ENCODE peak calls at places on chromosomes 13 and 19, in seven cellular contexts. One of them, this sample, is unnamed.

GRCh38 chr19:55406869-55407624 is 541 bp downstream of the UBE2S start:
- DNase-seq in fibroblast of lung: peak
- DNase-seq in nephron progenitor cell: no peak
- DNase-seq in progenitor cell of endocrine pancreas: no peak
- DNase-seq in dorsolateral prefrontal cortex: no peak
- DNase-seq in neural progenitor cell: peak
- DNase-seq in heart right ventricle: no peak
- DNase-seq in this sample: no peak

GRCh38 chr19:1089126-1089771 is 5.9 kb downstream of the POLR2E start:
- DNase-seq in fibroblast of lung: no peak
- DNase-seq in nephron progenitor cell: no peak
- DNase-seq in progenitor cell of endocrine pancreas: no peak
- DNase-seq in dorsolateral prefrontal cortex: no peak
- DNase-seq in neural progenitor cell: no peak
- DNase-seq in heart right ventricle: no peak
- DNase-seq in this sample: no peak

GRCh38 chr13:76832258-76832988 is 53.8 kb downstream of the KCTD12 start:
- DNase-seq in fibroblast of lung: no peak
- DNase-seq in nephron progenitor cell: no peak
- DNase-seq in progenitor cell of endocrine pancreas: no peak
- DNase-seq in dorsolateral prefrontal cortex: no peak
- DNase-seq in neural progenitor cell: no peak
- DNase-seq in heart right ventricle: no peak
- DNase-seq in this sample: no peak

GRCh38 chr19:50252111-50252886 is 48.9 kb downstream of the MYH14 start:
- DNase-seq in fibroblast of lung: peak
- DNase-seq in nephron progenitor cell: peak
- DNase-seq in progenitor cell of endocrine pancreas: no peak
- DNase-seq in dorsolateral prefrontal cortex: no peak
- DNase-seq in neural progenitor cell: peak
- DNase-seq in heart right ventricle: no peak
- DNase-seq in this sample: no peak

GRCh38 chr19:5046339-5047039 is 77.6 kb downstream of the KDM4B start:
- DNase-seq in fibroblast of lung: no peak
- DNase-seq in nephron progenitor cell: no peak
- DNase-seq in progenitor cell of endocrine pancreas: no peak
- DNase-seq in dorsolateral prefrontal cortex: peak
- DNase-seq in neural progenitor cell: no peak
- DNase-seq in heart right ventricle: no peak
- DNase-seq in this sample: no peak

GRCh38 chr13:27194895-27195764 is 23.5 kb upstream of the USP12 start:
- DNase-seq in fibroblast of lung: peak
- DNase-seq in nephron progenitor cell: no peak
- DNase-seq in progenitor cell of endocrine pancreas: no peak
- DNase-seq in dorsolateral prefrontal cortex: no peak
- DNase-seq in neural progenitor cell: peak
- DNase-seq in heart right ventricle: no peak
- DNase-seq in this sample: no peak

GRCh38 chr13:110319397-110319773 is 12.3 kb downstream of the COL4A2 start:
- DNase-seq in fibroblast of lung: no peak
- DNase-seq in nephron progenitor cell: no peak
- DNase-seq in progenitor cell of endocrine pancreas: no peak
- DNase-seq in dorsolateral prefrontal cortex: no peak
- DNase-seq in neural progenitor cell: no peak
- DNase-seq in heart right ventricle: no peak
- DNase-seq in this sample: no peak

GRCh38 chr19:22612316-22612715 is 21.8 kb upstream of the ZNF492 start:
- DNase-seq in fibroblast of lung: no peak
- DNase-seq in nephron progenitor cell: no peak
- DNase-seq in progenitor cell of endocrine pancreas: no peak
- DNase-seq in dorsolateral prefrontal cortex: no peak
- DNase-seq in neural progenitor cell: no peak
- DNase-seq in heart right ventricle: no peak
- DNase-seq in this sample: no peak

GRCh38 chr19:33520844-33521479 is 629 bp downstream of the PEPD start:
- DNase-seq in fibroblast of lung: no peak
- DNase-seq in nephron progenitor cell: no peak
- DNase-seq in progenitor cell of endocrine pancreas: no peak
- DNase-seq in dorsolateral prefrontal cortex: no peak
- DNase-seq in neural progenitor cell: peak
- DNase-seq in heart right ventricle: no peak
- DNase-seq in this sample: no peak

GRCh38 chr19:39110263-39110967 is 15.2 kb upstream of the PAK4 start:
- DNase-seq in fibroblast of lung: peak
- DNase-seq in nephron progenitor cell: peak
- DNase-seq in progenitor cell of endocrine pancreas: peak
- DNase-seq in dorsolateral prefrontal cortex: peak
- DNase-seq in neural progenitor cell: peak
- DNase-seq in heart right ventricle: peak
- DNase-seq in this sample: peak

GRCh38 chr19:38373907-38374331 is 452 bp upstream of the PSMD8 start:
- DNase-seq in fibroblast of lung: no peak
- DNase-seq in nephron progenitor cell: no peak
- DNase-seq in progenitor cell of endocrine pancreas: no peak
- DNase-seq in dorsolateral prefrontal cortex: no peak
- DNase-seq in neural progenitor cell: no peak
- DNase-seq in heart right ventricle: no peak
- DNase-seq in this sample: no peak

GRCh38 chr13:74696148-74696922 is 562.1 kb upstream of the KLF12 start:
- DNase-seq in fibroblast of lung: no peak
- DNase-seq in nephron progenitor cell: no peak
- DNase-seq in progenitor cell of endocrine pancreas: no peak
- DNase-seq in dorsolateral prefrontal cortex: no peak
- DNase-seq in neural progenitor cell: no peak
- DNase-seq in heart right ventricle: no peak
- DNase-seq in this sample: no peak

DNA sequence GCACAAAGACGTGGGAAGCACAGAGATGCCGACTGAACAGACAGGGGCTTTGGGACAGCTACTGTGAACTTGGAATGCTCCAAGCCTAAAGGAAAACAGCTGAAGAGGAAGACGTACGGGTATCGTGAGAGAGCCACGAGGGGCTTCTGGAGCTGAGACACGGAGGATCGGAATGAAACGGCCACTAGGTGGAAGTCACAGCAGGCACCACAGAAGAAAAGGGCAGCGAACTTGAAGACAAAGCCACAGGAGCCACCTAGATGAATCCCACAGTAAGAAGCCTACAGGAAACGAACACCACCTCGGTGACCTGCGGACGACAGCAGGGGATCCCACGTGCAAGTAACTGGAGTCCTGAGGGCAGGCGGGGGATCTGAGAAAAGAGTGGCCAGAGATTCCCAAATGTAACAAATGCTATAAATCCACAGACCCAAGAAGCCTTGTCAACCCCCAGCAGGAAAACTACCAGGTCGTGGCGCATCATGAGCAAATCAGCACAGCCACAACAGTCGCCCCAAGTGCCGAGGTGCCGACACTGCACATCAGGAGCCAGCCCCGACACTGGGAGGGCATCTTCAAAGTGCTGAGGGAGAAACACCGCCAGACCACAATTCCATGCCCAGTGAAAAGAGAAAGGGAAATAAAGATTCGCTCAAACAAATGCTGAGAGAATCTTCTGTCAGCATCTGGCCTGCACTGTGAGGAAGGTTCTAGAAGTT is 39.3 kb upstream of the ISYNA1 start:
- DNase-seq in fibroblast of lung: no peak
- DNase-seq in nephron progenitor cell: no peak
- DNase-seq in progenitor cell of endocrine pancreas: no peak
- DNase-seq in dorsolateral prefrontal cortex: no peak
- DNase-seq in neural progenitor cell: no peak
- DNase-seq in heart right ventricle: no peak
- DNase-seq in this sample: no peak
- TF ChIP-seq CTCF in fibroblast of lung: no peak
- TF ChIP-seq CTCF in nephron progenitor cell: no peak
- TF ChIP-seq CTCF in progenitor cell of endocrine pancreas: peak
- TF ChIP-seq CTCF in dorsolateral prefrontal cortex: no peak
- TF ChIP-seq CTCF in neural progenitor cell: peak
- TF ChIP-seq CTCF in heart right ventricle: no peak
- TF ChIP-seq CTCF in this sample: peak

DNA sequence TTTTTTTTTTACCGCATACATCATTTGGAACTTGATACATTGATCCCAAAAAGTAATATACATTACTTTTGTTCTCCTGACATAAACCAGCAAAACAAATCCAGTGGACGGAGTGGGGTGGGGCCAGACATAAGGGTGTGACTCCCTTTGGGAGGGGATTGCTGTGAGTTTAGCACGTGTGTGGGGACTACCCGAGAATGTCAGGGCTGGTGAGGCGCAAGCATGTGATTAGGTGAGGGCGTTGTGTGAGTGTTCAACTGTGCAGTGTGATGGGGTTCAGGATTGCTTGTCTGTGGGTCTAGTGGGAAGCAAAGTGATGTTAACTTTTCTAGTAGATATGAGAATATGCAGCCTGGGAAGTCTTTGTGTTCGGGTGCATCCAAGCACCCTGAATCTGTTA is 468.0 kb downstream of the TSHZ3 start:
- DNase-seq in fibroblast of lung: no peak
- DNase-seq in nephron progenitor cell: no peak
- DNase-seq in progenitor cell of endocrine pancreas: no peak
- DNase-seq in dorsolateral prefrontal cortex: no peak
- DNase-seq in neural progenitor cell: no peak
- DNase-seq in heart right ventricle: no peak
- DNase-seq in this sample: no peak
- TF ChIP-seq CTCF in fibroblast of lung: no peak
- TF ChIP-seq CTCF in nephron progenitor cell: no peak
- TF ChIP-seq CTCF in progenitor cell of endocrine pancreas: no peak
- TF ChIP-seq CTCF in dorsolateral prefrontal cortex: no peak
- TF ChIP-seq CTCF in neural progenitor cell: no peak
- TF ChIP-seq CTCF in heart right ventricle: no peak
- TF ChIP-seq CTCF in this sample: no peak

DNA sequence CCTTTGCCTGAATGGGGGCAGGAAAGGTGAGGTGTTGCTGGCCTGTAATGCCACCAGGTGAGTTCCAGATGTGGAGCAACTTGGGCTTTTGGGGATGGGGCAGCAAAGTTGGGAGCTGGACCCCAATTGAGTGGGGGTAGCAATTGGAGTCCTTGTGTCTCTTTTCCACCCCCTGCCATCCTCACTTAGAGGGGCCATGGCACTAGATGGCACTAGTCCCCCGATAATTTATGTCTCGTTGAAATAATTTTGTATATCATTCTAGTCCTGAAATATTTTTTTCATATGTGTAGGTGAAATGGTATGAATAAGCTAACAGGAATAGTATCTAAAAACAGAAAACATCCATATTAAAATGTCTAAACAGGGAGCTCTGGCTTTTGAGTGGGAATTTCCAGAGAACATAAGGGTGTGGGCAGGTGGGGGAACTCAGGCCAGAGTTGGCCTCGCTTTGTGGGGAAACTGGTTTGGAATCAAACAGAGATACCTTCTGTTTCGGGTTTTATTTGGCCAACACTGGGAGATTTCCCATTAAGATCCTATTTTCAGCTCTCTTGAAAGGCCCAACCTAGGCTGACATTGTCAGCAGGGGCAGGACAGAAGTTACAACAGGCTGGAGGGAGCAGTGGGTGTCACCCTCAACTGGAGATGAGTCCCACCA is 3.4 kb downstream of the ZNF576 start:
- DNase-seq in fibroblast of lung: no peak
- DNase-seq in nephron progenitor cell: no peak
- DNase-seq in progenitor cell of endocrine pancreas: no peak
- DNase-seq in dorsolateral prefrontal cortex: no peak
- DNase-seq in neural progenitor cell: no peak
- DNase-seq in heart right ventricle: no peak
- DNase-seq in this sample: no peak
- TF ChIP-seq CTCF in fibroblast of lung: no peak
- TF ChIP-seq CTCF in nephron progenitor cell: no peak
- TF ChIP-seq CTCF in progenitor cell of endocrine pancreas: no peak
- TF ChIP-seq CTCF in dorsolateral prefrontal cortex: peak
- TF ChIP-seq CTCF in neural progenitor cell: no peak
- TF ChIP-seq CTCF in heart right ventricle: no peak
- TF ChIP-seq CTCF in this sample: no peak

DNA sequence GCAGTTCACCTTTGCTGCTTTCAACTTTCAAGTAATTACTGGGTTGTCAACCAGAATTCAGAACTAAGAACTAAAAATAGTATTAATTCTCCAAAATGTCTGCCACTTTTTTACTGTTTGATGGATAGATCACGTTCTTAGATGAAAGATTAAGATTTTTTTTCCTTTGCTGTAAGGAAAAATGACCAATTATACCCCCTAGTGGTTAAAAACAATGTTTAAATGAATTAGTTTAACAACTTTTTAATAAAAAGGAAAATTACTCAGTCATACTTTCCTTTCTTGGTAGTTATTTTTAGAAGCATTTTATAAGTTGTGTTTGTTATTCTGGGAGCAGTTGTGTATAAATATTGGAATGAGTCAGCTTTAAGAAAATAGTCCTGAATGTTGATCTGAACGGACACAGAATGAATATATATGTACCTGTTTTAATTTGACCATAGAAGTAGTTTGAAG is 4.6 kb downstream of the TM9SF2 start:
- DNase-seq in fibroblast of lung: peak
- DNase-seq in nephron progenitor cell: no peak
- DNase-seq in progenitor cell of endocrine pancreas: no peak
- DNase-seq in dorsolateral prefrontal cortex: no peak
- DNase-seq in neural progenitor cell: no peak
- DNase-seq in heart right ventricle: no peak
- DNase-seq in this sample: no peak
- TF ChIP-seq CTCF in fibroblast of lung: no peak
- TF ChIP-seq CTCF in nephron progenitor cell: peak
- TF ChIP-seq CTCF in progenitor cell of endocrine pancreas: peak
- TF ChIP-seq CTCF in dorsolateral prefrontal cortex: peak
- TF ChIP-seq CTCF in neural progenitor cell: peak
- TF ChIP-seq CTCF in heart right ventricle: peak
- TF ChIP-seq CTCF in this sample: peak

This sample was measured in D721Med.